ENCODE peak calls at places on chromosomes 6 and 20, in five cellular contexts. K is H9, O is IMR-90, X is neuronal stem cell, D is mesendoderm. W is an unnamed sample.

GRCh38 chr20:15045246-15045645 is 707.8 kb upstream of the FLRT3 start:
- DNase-seq in K (no peak), O (no peak), X (no peak), D (no peak), W (no peak)

GRCh38 chr6:136564170-136564569 is 13.9 kb upstream of the MAP7 start:
- DNase-seq in K (no peak), O (no peak), X (no peak), D (no peak), W (no peak)

GRCh38 chr6:161847628-161848027 is 573.8 kb upstream of the AGPAT4 start:
- DNase-seq in K (no peak), O (no peak), X (no peak), D (no peak), W (no peak)

GRCh38 chr6:23173231-23173630 is 603.9 kb downstream of the HDGFL1 start:
- DNase-seq in K (no peak), O (peak; percentile 40), X (no peak), D (no peak), W (peak; percentile 28)

GRCh38 chr20:62156592-62157386 is 13.2 kb downstream of the SS18L1 start:
- DNase-seq in K (peak; percentile 85), O (peak; percentile 19), X (no peak), D (peak; percentile 86), W (peak; percentile 69)

GRCh38 chr6:87723727-87724078 is 21.7 kb upstream of the AKIRIN2 start:
- DNase-seq in K (no peak), O (no peak), X (no peak), D (peak; percentile 45), W (no peak)

GRCh38 chr6:41505084-41506049 is 40.8 kb upstream of the FOXP4 start:
- DNase-seq in K (no peak), O (peak; percentile 88), X (no peak), D (peak; percentile 67), W (peak; percentile 91)

GRCh38 chr6:20876016-20876415 is 341.8 kb downstream of the CDKAL1 start:
- DNase-seq in K (no peak), O (peak; percentile 77), X (no peak), D (peak; percentile 48), W (peak; percentile 53)

GRCh38 chr6:141398954-141399353 is 733.8 kb upstream of the GJE1 start:
- DNase-seq in K (no peak), O (no peak), X (no peak), D (no peak), W (no peak)

GRCh38 chr20:37526238-37526838 is 1.3 kb downstream of the BLCAP start:
- DNase-seq in K (peak; percentile 82), O (peak; percentile 52), X (no peak), D (peak; percentile 97), W (peak; percentile 65)

GRCh38 chr20:36113566-36114247 is 40.8 kb upstream of the EPB41L1 start:
- DNase-seq in K (no peak), O (no peak), X (no peak), D (no peak), W (no peak)

GRCh38 chr20:462199-462991 is at the start of gene TBC1D20:
- DNase-seq in K (peak; percentile 83), O (peak; percentile 84), X (peak; percentile 76), D (peak; percentile 91), W (peak; percentile 85)

GRCh38 chr20:11195899-11196558 is 522.2 kb upstream of the JAG1 start:
- DNase-seq in K (no peak), O (peak; percentile 95), X (no peak), D (no peak), W (peak; percentile 47)

GRCh38 chr20:52083627-52084232 is 107.8 kb downstream of the ZFP64 start:
- DNase-seq in K (peak; percentile 57), O (peak; percentile 75), X (peak; percentile 59), D (peak; percentile 64), W (peak; percentile 74)

GRCh38 chr6:15242503-15242902 is 3.4 kb upstream of the JARID2 start:
- DNase-seq in K (no peak), O (no peak), X (no peak), D (no peak), W (no peak)

GRCh38 chr6:144528605-144529425 is 243.7 kb downstream of the UTRN start:
- DNase-seq in K (peak; percentile 62), O (peak; percentile 28), X (peak; percentile 63), D (peak; percentile 77), W (peak; percentile 45)

GRCh38 chr6:168671863-168672546 is 231.0 kb downstream of the SMOC2 start:
- DNase-seq in K (no peak), O (no peak), X (no peak), D (no peak), W (no peak)

GRCh38 chr6:168676552-168677317 is 235.8 kb downstream of the SMOC2 start:
- DNase-seq in K (peak; percentile 21), O (no peak), X (no peak), D (peak; percentile 78), W (no peak)

GRCh38 chr6:168675933-168676551 is 235.1 kb downstream of the SMOC2 start:
- DNase-seq in K (no peak), O (no peak), X (no peak), D (no peak), W (no peak)

GRCh38 chr6:168675375-168675774 is 234.4 kb downstream of the SMOC2 start:
- DNase-seq in K (no peak), O (no peak), X (no peak), D (no peak), W (no peak)

GRCh38 chr6:168674595-168674994 is 233.6 kb downstream of the SMOC2 start:
- DNase-seq in K (no peak), O (no peak), X (no peak), D (no peak), W (no peak)
- H2BK5ac ChIP-seq in K (no peak overlapping the region), O (no peak overlapping the region), X (no peak overlapping the region), D (no peak overlapping the region), W (no peak overlapping the region)

GRCh38 chr20:63225082-63225454 is 9.1 kb upstream of the YTHDF1 start:
- DNase-seq in K (no peak), O (no peak), X (no peak), D (no peak), W (no peak)
- H2AK5ac ChIP-seq in K (no peak overlapping the region), O (no peak overlapping the region), X (peak overlapping the region; percentile 30), D (no peak overlapping the region), W (peak overlapping the region; percentile 31)

GRCh38 chr20:19291818-19292132 is 79.3 kb downstream of the SLC24A3 start:
- DNase-seq in K (no peak), O (no peak), X (no peak), D (no peak), W (no peak)

GRCh38 chr20:19289451-19289850 is 77.0 kb downstream of the SLC24A3 start:
- DNase-seq in K (no peak), O (no peak), X (no peak), D (no peak), W (no peak)

GRCh38 chr20:19288061-19288460 is 75.6 kb downstream of the SLC24A3 start:
- DNase-seq in K (no peak), O (no peak), X (no peak), D (no peak), W (peak; percentile 24)

GRCh38 chr20:19291024-19291817 is 78.8 kb downstream of the SLC24A3 start:
- DNase-seq in K (no peak), O (no peak), X (no peak), D (no peak), W (no peak)

GRCh38 chr20:19288636-19289035 is 76.2 kb downstream of the SLC24A3 start:
- DNase-seq in K (no peak), O (no peak), X (no peak), D (no peak), W (peak; percentile 20)
- H2BK5ac ChIP-seq in K (no peak overlapping the region), O (no peak overlapping the region), X (no peak overlapping the region), D (no peak overlapping the region), W (no peak overlapping the region)

DNA sequence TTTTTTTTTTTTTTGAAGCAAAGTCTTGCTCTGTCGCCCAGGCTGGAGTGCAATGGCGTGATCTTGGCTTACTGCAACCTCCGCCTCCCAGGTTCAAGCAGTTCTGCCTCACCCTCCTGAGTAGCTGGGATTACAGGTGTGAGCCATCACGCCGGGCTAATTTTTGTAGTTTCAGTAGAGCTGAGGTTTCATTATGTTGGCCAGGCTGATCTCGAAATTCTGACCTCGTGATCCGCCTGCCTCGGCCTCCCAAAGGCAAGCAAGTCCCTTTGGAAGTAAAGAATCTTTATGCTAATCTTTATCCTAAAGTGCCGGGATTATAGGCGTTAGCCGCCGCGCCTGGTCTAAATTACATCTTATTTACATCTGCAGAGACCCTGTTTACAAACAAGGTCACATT is 1.5 kb downstream of the PSMG4 start:
- DNase-seq in K (no peak), O (no peak), X (no peak), D (no peak), W (no peak)
- H2AK5ac ChIP-seq in K (no peak overlapping the region), O (no peak overlapping the region), X (no peak overlapping the region), D (no peak overlapping the region), W (no peak overlapping the region)

DNA sequence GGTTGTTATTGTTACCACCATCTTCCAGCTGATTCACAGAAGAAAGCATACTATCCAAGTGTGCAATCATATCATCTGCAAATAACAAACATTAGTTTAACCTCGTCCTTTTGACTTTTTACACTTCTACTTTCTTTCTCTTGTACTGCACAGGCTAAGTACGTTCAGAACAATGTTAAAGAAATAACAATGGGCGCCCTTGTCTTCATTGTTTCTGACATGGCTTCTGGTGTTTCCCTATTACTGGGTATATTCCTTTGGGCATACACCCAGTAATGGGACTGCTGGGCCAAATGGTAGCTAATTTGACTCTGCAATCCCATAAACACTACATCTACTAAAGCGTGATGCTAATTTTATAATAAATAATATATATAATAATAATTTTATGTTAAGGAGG is 146.7 kb downstream of the GJA10 start:
- DNase-seq in K (no peak), O (no peak), X (no peak), D (no peak), W (no peak)
- H2BK5ac ChIP-seq in K (no peak overlapping the region), O (no peak overlapping the region), X (no peak overlapping the region), D (no peak overlapping the region), W (no peak overlapping the region)

GRCh38 chr6:163324928-163325784 is 89.4 kb upstream of the QKI start:
- DNase-seq in K (no peak), O (peak; percentile 8), X (no peak), D (no peak), W (no peak)

GRCh38 chr6:163328411-163328810 is 86.1 kb upstream of the QKI start:
- DNase-seq in K (no peak), O (no peak), X (no peak), D (no peak), W (no peak)

GRCh38 chr6:163329991-163330390 is 84.5 kb upstream of the QKI start:
- DNase-seq in K (no peak), O (no peak), X (no peak), D (no peak), W (no peak)

GRCh38 chr6:163327165-163327880 is 87.2 kb upstream of the QKI start:
- DNase-seq in K (no peak), O (no peak), X (no peak), D (no peak), W (no peak)

DNA sequence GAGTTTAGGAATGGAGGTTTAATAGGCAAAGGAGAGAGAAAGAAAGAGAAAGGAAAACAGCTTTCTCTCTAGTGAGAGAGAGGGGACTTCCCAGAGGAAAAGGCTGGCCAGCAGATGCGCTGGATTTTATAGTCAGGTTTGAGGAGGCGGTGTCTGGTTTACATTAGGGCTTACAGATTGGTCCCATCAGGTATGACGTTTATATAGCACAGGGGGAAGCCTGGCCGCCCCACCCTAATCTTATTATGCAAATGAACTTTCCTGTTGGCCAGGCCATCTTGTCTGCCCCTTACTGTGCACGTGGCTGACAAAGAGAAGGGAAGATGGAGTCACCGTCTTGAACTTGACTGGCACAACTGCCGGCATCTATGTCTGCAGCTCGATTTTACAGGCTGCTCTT is 86.6 kb upstream of the QKI start:
- DNase-seq in K (no peak), O (no peak), X (no peak), D (peak; percentile 58), W (no peak)
- H2AK5ac ChIP-seq in K (no peak overlapping the region), O (no peak overlapping the region), X (no peak overlapping the region), D (no peak overlapping the region), W (peak overlapping the region; percentile 72)

W was measured in mesenchymal stem cell.